ENCODE peak calls at places on chromosomes 2 and 18, in nine cellular contexts. D is activated naive CD4-positive, alpha-beta T cell; U is GM04504; C is endodermal cell; I is GM12865; X is activated CD8-positive, alpha-beta T cell treated with anti-CD3 and anti-CD28 coated beads for 36 hours; K is AML-193; P is PC-9; H is left lobe of liver. R is an unnamed sample.

GRCh38 chr2:144834363-144834762 is 314.4 kb upstream of the ZEB2 start:
- DNase-seq in C (no peak), U (no peak), D (no peak), P (no peak), H (no peak), K (no peak), X (no peak), I (no peak), R (no peak)

GRCh38 chr2:176584333-176584732 is 315.1 kb downstream of the MTX2 start:
- DNase-seq in K (no peak), X (no peak), I (no peak), D (no peak), H (no peak), C (no peak), P (no peak), U (no peak), R (peak)

GRCh38 chr2:170817247-170817998 is 736 bp downstream of the GAD1 start:
- DNase-seq in P (peak), D (no peak), H (no peak), I (peak), C (peak), K (peak), X (peak), U (no peak), R (no peak)

GRCh38 chr2:190407662-190408537 is at the start of gene MFSD6:
- DNase-seq in I (peak), X (peak), C (peak), P (peak), U (no peak), H (peak), D (peak), K (no peak), R (no peak)

GRCh38 chr18:44725300-44726096 is 44.8 kb downstream of the SETBP1 start:
- DNase-seq in X (peak), P (no peak), U (peak), I (peak), D (peak), H (no peak), C (no peak), K (no peak), R (no peak)

GRCh38 chr18:26207937-26208336 is 18.3 kb upstream of the TAF4B start:
- DNase-seq in I (no peak), K (no peak), C (no peak), H (no peak), X (no peak), D (no peak), P (no peak), U (no peak), R (no peak)

GRCh38 chr2:199977984-199978415 is 22.6 kb downstream of the MAIP1 start:
- DNase-seq in U (no peak), I (peak), H (peak), X (peak), K (no peak), C (no peak), P (peak), D (no peak), R (peak)

GRCh38 chr18:48991299-48992055 is 40.7 kb upstream of the SMAD7 start:
- DNase-seq in I (no peak), D (no peak), C (peak), P (peak), X (no peak), H (no peak), K (no peak), U (no peak), R (peak)

GRCh38 chr18:63169853-63170252 is 149.7 kb downstream of the BCL2 start:
- DNase-seq in D (no peak), K (no peak), P (no peak), U (no peak), X (no peak), I (no peak), C (no peak), H (no peak), R (no peak)

GRCh38 chr2:129827251-129827894 is 152.1 kb upstream of the RAB6C start:
- DNase-seq in U (no peak), D (no peak), C (peak), I (no peak), H (no peak), X (no peak), P (no peak), K (no peak), R (no peak)

GRCh38 chr2:181526014-181526413 is 68.8 kb downstream of the ITGA4 start:
- DNase-seq in H (no peak), X (no peak), I (no peak), K (no peak), D (no peak), C (no peak), P (no peak), U (no peak), R (no peak)

R was measured in foreskin keratinocyte.